ENCODE peak calls at places on chromosome 22, in nine cellular contexts. T is iris pigment epithelial cell; F is SW 1271; V is MM.1S; E is stimulated activated CD4-positive, alpha-beta T cell treated with anti-CD3 and anti-CD28 coated beads, Interleukin-12 subunit alpha, Interleukin-12 subunit beta, amount 100 ng/mL, for 4 hours; O is stimulated activated CD8-positive, alpha-beta memory T cell treated with anti-CD3 and anti-CD28 coated beads, Interleukin-2, amount 100 ng/mL, for 1 hour; I is PC-3; Y is type B pancreatic cell; W is NCI-H2081 treated with DMSO at 0.1 percent for 48 hours. J is an unnamed sample.

GRCh38 chr22:19879248-19879575 is 24.5 kb upstream of the GNB1L start:
- DNase-seq in E (no peak), V (no peak), O (no peak), T (no peak), I (no peak), F (no peak), Y (peak), W (no peak), J (no peak)

GRCh38 chr22:23278883-23279675 is 98.8 kb downstream of the BCR start:
- DNase-seq in E (no peak), I (peak), W (no peak), F (no peak), O (peak), V (no peak), Y (no peak), T (no peak), J (no peak)

GRCh38 chr22:17866621-17867020 is 92.4 kb upstream of the BID start:
- DNase-seq in F (no peak), Y (no peak), W (no peak), I (no peak), E (no peak), T (no peak), O (no peak), V (no peak), J (no peak)

GRCh38 chr22:43186272-43187170 is at the start of gene TTLL12:
- DNase-seq in I (peak), E (peak), Y (no peak), W (no peak), V (peak), F (no peak), T (peak), O (peak), J (peak)

GRCh38 chr22:48881326-48881980 is 946.2 kb downstream of the BRD1 start:
- DNase-seq in Y (no peak), I (no peak), T (no peak), W (no peak), F (no peak), O (no peak), E (no peak), V (no peak), J (no peak)

GRCh38 chr22:41504397-41504796 is 35.5 kb downstream of the ACO2 start:
- DNase-seq in W (no peak), V (no peak), T (no peak), Y (no peak), E (no peak), I (no peak), O (no peak), F (no peak), J (no peak)

GRCh38 chr22:37982938-37983859 is 1.2 kb downstream of the SOX10 start:
- DNase-seq in O (no peak), W (no peak), Y (no peak), V (no peak), I (no peak), T (no peak), F (no peak), E (no peak), J (no peak)

GRCh38 chr22:20550851-20551744 is 43.7 kb downstream of the MED15 start:
- DNase-seq in Y (no peak), F (no peak), O (no peak), V (no peak), E (peak), W (no peak), I (no peak), T (peak), J (peak)

GRCh38 chr22:39175127-39176066 is 22.9 kb upstream of the CBX7 start:
- DNase-seq in E (no peak), O (no peak), F (no peak), T (peak), V (no peak), Y (no peak), I (peak), W (no peak), J (peak)

GRCh38 chr22:32564170-32565001 is 89.8 kb downstream of the FBXO7 start:
- DNase-seq in F (no peak), V (no peak), E (no peak), Y (no peak), I (no peak), W (no peak), O (no peak), T (no peak), J (peak)

GRCh38 chr22:39723463-39723862 is 152.9 kb downstream of the CACNA1I start:
- DNase-seq in O (no peak), T (no peak), I (no peak), F (no peak), E (no peak), W (no peak), V (no peak), Y (peak), J (no peak)